ENCODE peak calls at places on chromosomes 2 and 18, in eight cellular contexts. G, V, M, S, A, J, P and W are unnamed samples.

GRCh38 chr2:165610591-165611029 is 141.1 kb downstream of the CSRNP3 start:
- DNase-seq in P (no peak), G (peak; percentile 45), S (no peak), M (no peak), A (no peak), V (no peak), J (no peak), W (no peak)

GRCh38 chr2:217045725-217046475 is 186.0 kb upstream of the TNP1 start:
- DNase-seq in S (no peak), M (peak; percentile 72), V (peak; percentile 38), P (no peak), J (no peak), A (peak; percentile 61), G (peak; percentile 14), W (peak; percentile 44)

GRCh38 chr18:46916551-46917107 is 678 bp downstream of the PIAS2 start:
- DNase-seq in P (no peak), M (peak; percentile 93), G (peak; percentile 78), V (peak; percentile 37), J (no peak), A (peak; percentile 40), S (no peak), W (no peak)

GRCh38 chr2:29080886-29081743 is 6.8 kb upstream of the PCARE start:
- DNase-seq in J (no peak), P (no peak), A (no peak), V (no peak), G (no peak), M (peak; percentile 31), S (no peak), W (no peak)

GRCh38 chr2:46805401-46805951 is 110.1 kb downstream of the MCFD2 start:
- DNase-seq in G (peak; percentile 30), M (no peak), S (no peak), J (no peak), A (no peak), P (no peak), V (no peak), W (no peak)

GRCh38 chr2:62221141-62221540 is 25.2 kb downstream of the B3GNT2 start:
- DNase-seq in P (no peak), V (peak; percentile 76), M (no peak), A (peak; percentile 39), J (no peak), G (no peak), S (no peak), W (peak; percentile 13)

GRCh38 chr2:10538224-10538894 is 90.2 kb upstream of the ODC1 start:
- DNase-seq in J (no peak), M (peak; percentile 88), P (no peak), G (no peak), A (peak; percentile 86), V (peak; percentile 80), S (no peak), W (peak; percentile 73)

GRCh38 chr2:120722603-120723421 is 12.9 kb upstream of the GLI2 start:
- DNase-seq in J (peak; percentile 33), S (no peak), G (peak; percentile 82), M (peak; percentile 90), A (peak; percentile 91), P (no peak), V (peak; percentile 83), W (peak; percentile 55)

GRCh38 chr2:172089633-172090032 is 4.3 kb downstream of the DLX1 start:
- DNase-seq in S (no peak), A (no peak), G (no peak), J (no peak), V (no peak), P (no peak), M (peak; percentile 51), W (no peak)

GRCh38 chr2:42618972-42619371 is 50.5 kb downstream of the MTA3 start:
- DNase-seq in P (no peak), G (no peak), A (peak; percentile 84), S (no peak), V (peak; percentile 54), M (peak; percentile 91), J (peak; percentile 26), W (peak; percentile 28)

GRCh38 chr2:65396348-65397026 is 35.9 kb downstream of the SPRED2 start:
- DNase-seq in J (peak; percentile 24), S (no peak), P (no peak), V (peak; percentile 47), A (peak; percentile 74), G (no peak), M (peak; percentile 75), W (peak; percentile 36)

GRCh38 chr18:36309436-36310391 is 12.2 kb downstream of the FHOD3 start:
- DNase-seq in S (no peak), J (peak; percentile 93), V (peak; percentile 99), G (peak; percentile 42), A (peak; percentile 100), P (no peak), M (peak; percentile 94), W (peak; percentile 98)

GRCh38 chr18:22470511-22471181 is 52.9 kb upstream of the CTAGE1 start:
- DNase-seq in J (no peak), A (peak; percentile 88), G (no peak), P (no peak), M (no peak), S (no peak), V (peak; percentile 60), W (peak; percentile 84)

GRCh38 chr2:8447610-8448221 is 234.1 kb upstream of the ID2 start:
- DNase-seq in A (peak; percentile 40), S (no peak), M (no peak), J (peak; percentile 12), P (no peak), G (no peak), V (peak; percentile 71), W (peak; percentile 11)

GRCh38 chr2:46260305-46260704 is 36.9 kb upstream of the EPAS1 start:
- DNase-seq in J (no peak), V (no peak), A (no peak), G (no peak), S (no peak), P (no peak), M (no peak), W (no peak)

GRCh38 chr2:234976479-234977227 is 24.8 kb downstream of the SH3BP4 start:
- DNase-seq in M (no peak), P (no peak), J (no peak), A (no peak), S (no peak), G (no peak), V (no peak), W (no peak)

GRCh38 chr18:63924551-63924950 is 16.8 kb downstream of the SERPINB10 start:
- DNase-seq in A (peak; percentile 19), J (peak; percentile 71), V (peak; percentile 73), S (no peak), G (no peak), P (no peak), M (no peak), W (peak; percentile 5)

GRCh38 chr2:9178905-9179571 is 27.6 kb upstream of the ASAP2 start:
- DNase-seq in S (no peak), M (peak; percentile 92), G (no peak), A (peak; percentile 92), P (no peak), J (no peak), V (peak; percentile 86), W (peak; percentile 92)

GRCh38 chr18:25289040-25289631 is 62.8 kb downstream of the ZNF521 start:
- DNase-seq in P (no peak), V (peak; percentile 88), S (no peak), J (peak; percentile 83), G (no peak), A (peak; percentile 83), M (peak; percentile 53), W (peak; percentile 75)